ENCODE peak calls at places on chromosomes 3 and 15, in nine cellular contexts. One of them, this sample, is unnamed.

GRCh38 chr15:100060276-100060926 is 281.4 kb downstream of the ADAMTS17 start:
- DNase-seq in NCI-H345: no peak
- DNase-seq in EL: no peak
- DNase-seq in stimulated activated CD8-positive, alpha-beta memory T cell treated with anti-CD3 and anti-CD28 coated beads, Interleukin-7, amount 100 ng/mL, for 1 hour: no peak
- DNase-seq in activated T-helper 9 cell treated with anti-CD3 and anti-CD28 coated beads, Interleukin-2, amount 50 U/mL, for 16 hours: no peak
- DNase-seq in HCEC 1CT: no peak
- DNase-seq in CD8-positive, alpha-beta T cell: no peak
- DNase-seq in left ventricle myocardium superior: no peak
- DNase-seq in effector memory CD4-positive, alpha-beta T cell: no peak
- DNase-seq in this sample: no peak

GRCh38 chr3:66401157-66401550 is 99.7 kb downstream of the LRIG1 start:
- DNase-seq in NCI-H345: no peak
- DNase-seq in EL: no peak
- DNase-seq in stimulated activated CD8-positive, alpha-beta memory T cell treated with anti-CD3 and anti-CD28 coated beads, Interleukin-7, amount 100 ng/mL, for 1 hour: no peak
- DNase-seq in activated T-helper 9 cell treated with anti-CD3 and anti-CD28 coated beads, Interleukin-2, amount 50 U/mL, for 16 hours: no peak
- DNase-seq in HCEC 1CT: no peak
- DNase-seq in CD8-positive, alpha-beta T cell: no peak
- DNase-seq in left ventricle myocardium superior: no peak
- DNase-seq in effector memory CD4-positive, alpha-beta T cell: no peak
- DNase-seq in this sample: no peak

GRCh38 chr3:195929452-195929851 is 21.1 kb upstream of the TNK2 start:
- DNase-seq in NCI-H345: no peak
- DNase-seq in EL: no peak
- DNase-seq in stimulated activated CD8-positive, alpha-beta memory T cell treated with anti-CD3 and anti-CD28 coated beads, Interleukin-7, amount 100 ng/mL, for 1 hour: no peak
- DNase-seq in activated T-helper 9 cell treated with anti-CD3 and anti-CD28 coated beads, Interleukin-2, amount 50 U/mL, for 16 hours: no peak
- DNase-seq in HCEC 1CT: no peak
- DNase-seq in CD8-positive, alpha-beta T cell: no peak
- DNase-seq in left ventricle myocardium superior: no peak
- DNase-seq in effector memory CD4-positive, alpha-beta T cell: no peak
- DNase-seq in this sample: no peak

GRCh38 chr15:98174286-98174685 is 213.8 kb downstream of the ARRDC4 start:
- DNase-seq in NCI-H345: no peak
- DNase-seq in EL: peak; percentile 25
- DNase-seq in stimulated activated CD8-positive, alpha-beta memory T cell treated with anti-CD3 and anti-CD28 coated beads, Interleukin-7, amount 100 ng/mL, for 1 hour: no peak
- DNase-seq in activated T-helper 9 cell treated with anti-CD3 and anti-CD28 coated beads, Interleukin-2, amount 50 U/mL, for 16 hours: no peak
- DNase-seq in HCEC 1CT: no peak
- DNase-seq in CD8-positive, alpha-beta T cell: no peak
- DNase-seq in left ventricle myocardium superior: no peak
- DNase-seq in effector memory CD4-positive, alpha-beta T cell: no peak
- DNase-seq in this sample: peak; percentile 1

GRCh38 chr3:144501419-144501818 is 529.8 kb downstream of the DIPK2A start:
- DNase-seq in NCI-H345: no peak
- DNase-seq in EL: no peak
- DNase-seq in stimulated activated CD8-positive, alpha-beta memory T cell treated with anti-CD3 and anti-CD28 coated beads, Interleukin-7, amount 100 ng/mL, for 1 hour: no peak
- DNase-seq in activated T-helper 9 cell treated with anti-CD3 and anti-CD28 coated beads, Interleukin-2, amount 50 U/mL, for 16 hours: no peak
- DNase-seq in HCEC 1CT: no peak
- DNase-seq in CD8-positive, alpha-beta T cell: no peak
- DNase-seq in left ventricle myocardium superior: no peak
- DNase-seq in effector memory CD4-positive, alpha-beta T cell: no peak
- DNase-seq in this sample: no peak

GRCh38 chr3:194266658-194267005 is 84.5 kb downstream of the CPN2 start:
- DNase-seq in NCI-H345: no peak
- DNase-seq in EL: no peak
- DNase-seq in stimulated activated CD8-positive, alpha-beta memory T cell treated with anti-CD3 and anti-CD28 coated beads, Interleukin-7, amount 100 ng/mL, for 1 hour: no peak
- DNase-seq in activated T-helper 9 cell treated with anti-CD3 and anti-CD28 coated beads, Interleukin-2, amount 50 U/mL, for 16 hours: no peak
- DNase-seq in HCEC 1CT: no peak
- DNase-seq in CD8-positive, alpha-beta T cell: no peak
- DNase-seq in left ventricle myocardium superior: no peak
- DNase-seq in effector memory CD4-positive, alpha-beta T cell: no peak
- DNase-seq in this sample: no peak

GRCh38 chr3:121681792-121682191 is 21.1 kb upstream of the HCLS1 start:
- DNase-seq in NCI-H345: no peak
- DNase-seq in EL: no peak
- DNase-seq in stimulated activated CD8-positive, alpha-beta memory T cell treated with anti-CD3 and anti-CD28 coated beads, Interleukin-7, amount 100 ng/mL, for 1 hour: no peak
- DNase-seq in activated T-helper 9 cell treated with anti-CD3 and anti-CD28 coated beads, Interleukin-2, amount 50 U/mL, for 16 hours: no peak
- DNase-seq in HCEC 1CT: no peak
- DNase-seq in CD8-positive, alpha-beta T cell: no peak
- DNase-seq in left ventricle myocardium superior: no peak
- DNase-seq in effector memory CD4-positive, alpha-beta T cell: no peak
- DNase-seq in this sample: no peak

GRCh38 chr15:88959445-88959844 is 46.3 kb upstream of the MFGE8 start:
- DNase-seq in NCI-H345: no peak
- DNase-seq in EL: no peak
- DNase-seq in stimulated activated CD8-positive, alpha-beta memory T cell treated with anti-CD3 and anti-CD28 coated beads, Interleukin-7, amount 100 ng/mL, for 1 hour: no peak
- DNase-seq in activated T-helper 9 cell treated with anti-CD3 and anti-CD28 coated beads, Interleukin-2, amount 50 U/mL, for 16 hours: no peak
- DNase-seq in HCEC 1CT: no peak
- DNase-seq in CD8-positive, alpha-beta T cell: no peak
- DNase-seq in left ventricle myocardium superior: no peak
- DNase-seq in effector memory CD4-positive, alpha-beta T cell: no peak
- DNase-seq in this sample: no peak

GRCh38 chr15:36571301-36571700 is 8.1 kb upstream of the CDIN1 start:
- DNase-seq in NCI-H345: no peak
- DNase-seq in EL: peak; percentile 41
- DNase-seq in stimulated activated CD8-positive, alpha-beta memory T cell treated with anti-CD3 and anti-CD28 coated beads, Interleukin-7, amount 100 ng/mL, for 1 hour: no peak
- DNase-seq in activated T-helper 9 cell treated with anti-CD3 and anti-CD28 coated beads, Interleukin-2, amount 50 U/mL, for 16 hours: no peak
- DNase-seq in HCEC 1CT: no peak
- DNase-seq in CD8-positive, alpha-beta T cell: no peak
- DNase-seq in left ventricle myocardium superior: no peak
- DNase-seq in effector memory CD4-positive, alpha-beta T cell: no peak
- DNase-seq in this sample: no peak

GRCh38 chr3:141625506-141625905 is 112.6 kb upstream of the RNF7 start:
- DNase-seq in NCI-H345: no peak
- DNase-seq in EL: peak; percentile 47
- DNase-seq in stimulated activated CD8-positive, alpha-beta memory T cell treated with anti-CD3 and anti-CD28 coated beads, Interleukin-7, amount 100 ng/mL, for 1 hour: no peak
- DNase-seq in activated T-helper 9 cell treated with anti-CD3 and anti-CD28 coated beads, Interleukin-2, amount 50 U/mL, for 16 hours: no peak
- DNase-seq in HCEC 1CT: no peak
- DNase-seq in CD8-positive, alpha-beta T cell: no peak
- DNase-seq in left ventricle myocardium superior: no peak
- DNase-seq in effector memory CD4-positive, alpha-beta T cell: no peak
- DNase-seq in this sample: no peak

GRCh38 chr3:130529816-130530215 is 12.8 kb downstream of the COL6A6 start:
- DNase-seq in NCI-H345: no peak
- DNase-seq in EL: no peak
- DNase-seq in stimulated activated CD8-positive, alpha-beta memory T cell treated with anti-CD3 and anti-CD28 coated beads, Interleukin-7, amount 100 ng/mL, for 1 hour: no peak
- DNase-seq in activated T-helper 9 cell treated with anti-CD3 and anti-CD28 coated beads, Interleukin-2, amount 50 U/mL, for 16 hours: no peak
- DNase-seq in HCEC 1CT: no peak
- DNase-seq in CD8-positive, alpha-beta T cell: no peak
- DNase-seq in left ventricle myocardium superior: no peak
- DNase-seq in effector memory CD4-positive, alpha-beta T cell: no peak
- DNase-seq in this sample: no peak